ENCODE peak calls at places on chromosomes 12 and 14, in six cellular contexts. M is omental fat pad, W is ecto neural progenitor cell, N is left ventricle myocardium inferior, L is hepatic stellate cell, E is esophagus squamous epithelium. K is an unnamed sample.

GRCh38 chr12:45232771-45233372 is 17.0 kb downstream of the ANO6 start:
- DNase-seq in M (no peak), W (no peak), N (no peak), L (peak), E (no peak), K (peak)

GRCh38 chr12:132137483-132138125 is 6.5 kb downstream of the DDX51 start:
- DNase-seq in M (no peak), W (no peak), N (no peak), L (no peak), E (no peak), K (no peak)

GRCh38 chr14:102778616-102779351 is 1.5 kb downstream of the TRAF3 start:
- DNase-seq in M (no peak), W (no peak), N (no peak), L (no peak), E (no peak), K (no peak)

GRCh38 chr14:23602181-23603095 is 23.8 kb upstream of the JPH4 start:
- DNase-seq in M (no peak), W (no peak), N (no peak), L (no peak), E (no peak), K (peak)

GRCh38 chr14:73241481-73242165 is 4.3 kb downstream of the PAPLN start:
- DNase-seq in M (no peak), W (no peak), N (no peak), L (peak), E (no peak), K (peak)

GRCh38 chr14:41607119-41607785 is 576 bp downstream of the LRFN5 start:
- DNase-seq in M (no peak), W (no peak), N (no peak), L (no peak), E (no peak), K (no peak)

GRCh38 chr14:73752297-73752992 is 38.3 kb upstream of the PNMA1 start:
- DNase-seq in M (no peak), W (peak), N (peak), L (no peak), E (no peak), K (peak)

GRCh38 chr14:89507521-89507920 is 90.5 kb upstream of the FOXN3 start:
- DNase-seq in M (no peak), W (no peak), N (no peak), L (peak), E (no peak), K (no peak)

GRCh38 chr14:34965365-34965764 is 17.4 kb upstream of the SRP54 start:
- DNase-seq in M (no peak), W (no peak), N (no peak), L (no peak), E (no peak), K (no peak)

GRCh38 chr14:77864580-77864979 is 64.7 kb downstream of the ADCK1 start:
- DNase-seq in M (no peak), W (no peak), N (no peak), L (no peak), E (no peak), K (no peak)

GRCh38 chr14:103862393-103862782 is 15.0 kb upstream of the PPP1R13B start:
- DNase-seq in M (no peak), W (no peak), N (no peak), L (no peak), E (no peak), K (no peak)

GRCh38 chr14:68503186-68503825 is 289.6 kb downstream of the ZFP36L1 start:
- DNase-seq in M (no peak), W (no peak), N (no peak), L (no peak), E (no peak), K (no peak)

GRCh38 chr14:92950773-92951172 is 27.8 kb downstream of the CHGA start:
- DNase-seq in M (no peak), W (no peak), N (no peak), L (peak), E (no peak), K (no peak)

GRCh38 chr14:86311151-86311550 is 781.2 kb downstream of the FLRT2 start:
- DNase-seq in M (no peak), W (no peak), N (no peak), L (no peak), E (no peak), K (no peak)

GRCh38 chr12:132056320-132056719 is 87.8 kb downstream of the DDX51 start:
- DNase-seq in M (no peak), W (no peak), N (no peak), L (no peak), E (no peak), K (no peak)

GRCh38 chr14:59631237-59631636 is 54.6 kb upstream of the CCDC175 start:
- DNase-seq in M (no peak), W (no peak), N (no peak), L (peak), E (no peak), K (no peak)

GRCh38 chr12:113196582-113196981 is 11.1 kb downstream of the RITA1 start:
- DNase-seq in M (no peak), W (no peak), N (no peak), L (no peak), E (no peak), K (no peak)

GRCh38 chr12:87618199-87618598 is 411.0 kb downstream of the C12orf50 start:
- DNase-seq in M (no peak), W (no peak), N (no peak), L (no peak), E (no peak), K (no peak)

GRCh38 chr12:117143008-117143532 is 43.9 kb upstream of the TESC start:
- DNase-seq in M (no peak), W (no peak), N (no peak), L (no peak), E (no peak), K (no peak)

GRCh38 chr14:78129375-78129774 is 40.8 kb upstream of the NRXN3 start:
- DNase-seq in M (no peak), W (no peak), N (no peak), L (no peak), E (no peak), K (no peak)

GRCh38 chr12:83865431-83865830 is 1047.2 kb downstream of the SLC6A15 start:
- DNase-seq in M (no peak), W (no peak), N (no peak), L (no peak), E (no peak), K (no peak)

GRCh38 chr12:1306817-1307216 is 287.6 kb downstream of the FBXL14 start:
- DNase-seq in M (no peak), W (no peak), N (no peak), L (no peak), E (no peak), K (no peak)

GRCh38 chr14:102775855-102776760 is 1.1 kb upstream of the TRAF3 start:
- DNase-seq in M (no peak), W (no peak), N (no peak), L (peak), E (no peak), K (no peak)

GRCh38 chr14:93879362-93879983 is 47.7 kb upstream of the FAM181A start:
- DNase-seq in M (no peak), W (no peak), N (no peak), L (no peak), E (no peak), K (peak)

GRCh38 chr12:65205886-65206285 is 36.5 kb downstream of the LEMD3 start:
- DNase-seq in M (no peak), W (no peak), N (no peak), L (no peak), E (no peak), K (no peak)

K was measured in sigmoid colon.